ENCODE peak calls at places on chromosomes 5 and 9, in nine cellular contexts. G, N, F, Z, K, E, I, Y and A are unnamed samples.

GRCh38 chr9:91186311-91187101 is 175.2 kb downstream of the AUH start:
- DNase-seq in G (no peak), N (peak; percentile 23), F (no peak), Z (no peak), K (no peak), E (peak; percentile 26), I (peak; percentile 70), Y (no peak), A (no peak)

GRCh38 chr9:135282001-135282731 is 194.7 kb downstream of the OLFM1 start:
- DNase-seq in G (peak; percentile 76), N (peak; percentile 89), F (peak; percentile 27), Z (peak; percentile 59), K (peak; percentile 78), E (no peak), I (no peak), Y (peak; percentile 91), A (peak; percentile 26)

GRCh38 chr5:2030131-2030530 is 147.4 kb upstream of the IRX4 start:
- DNase-seq in G (no peak), N (no peak), F (no peak), Z (no peak), K (no peak), E (no peak), I (no peak), Y (no peak), A (no peak)

GRCh38 chr5:36575367-36575781 is 31.0 kb upstream of the SLC1A3 start:
- DNase-seq in G (no peak), N (no peak), F (no peak), Z (no peak), K (no peak), E (no peak), I (no peak), Y (no peak), A (no peak)

GRCh38 chr9:94675008-94675841 is 35.9 kb upstream of the FBP1 start:
- DNase-seq in G (no peak), N (no peak), F (no peak), Z (no peak), K (no peak), E (no peak), I (no peak), Y (no peak), A (peak; percentile 30)

GRCh38 chr5:135251099-135251498 is 147.9 kb downstream of the MACROH2A1 start:
- DNase-seq in G (peak; percentile 22), N (no peak), F (no peak), Z (peak; percentile 4), K (no peak), E (no peak), I (no peak), Y (no peak), A (no peak)

GRCh38 chr9:94937214-94937903 is 210.9 kb downstream of the AOPEP start:
- DNase-seq in G (no peak), N (no peak), F (peak; percentile 86), Z (no peak), K (no peak), E (peak; percentile 76), I (no peak), Y (no peak), A (no peak)

GRCh38 chr9:105091004-105091640 is 153.3 kb upstream of the SLC44A1 start:
- DNase-seq in G (no peak), N (no peak), F (no peak), Z (no peak), K (no peak), E (no peak), I (no peak), Y (no peak), A (no peak)

GRCh38 chr9:2389404-2389803 is 232.2 kb upstream of the VLDLR start:
- DNase-seq in G (no peak), N (no peak), F (no peak), Z (no peak), K (no peak), E (no peak), I (no peak), Y (no peak), A (no peak)

GRCh38 chr5:58042933-58043606 is 416.8 kb downstream of the PLK2 start:
- DNase-seq in G (no peak), N (no peak), F (peak; percentile 10), Z (no peak), K (peak; percentile 11), E (peak; percentile 25), I (no peak), Y (no peak), A (no peak)
- TF ChIP-seq POLR2A in G (no peak), N (no peak), F (no peak), Z (no peak), K (no peak), E (no peak), I (no peak), Y (no peak), A (no peak)

DNA sequence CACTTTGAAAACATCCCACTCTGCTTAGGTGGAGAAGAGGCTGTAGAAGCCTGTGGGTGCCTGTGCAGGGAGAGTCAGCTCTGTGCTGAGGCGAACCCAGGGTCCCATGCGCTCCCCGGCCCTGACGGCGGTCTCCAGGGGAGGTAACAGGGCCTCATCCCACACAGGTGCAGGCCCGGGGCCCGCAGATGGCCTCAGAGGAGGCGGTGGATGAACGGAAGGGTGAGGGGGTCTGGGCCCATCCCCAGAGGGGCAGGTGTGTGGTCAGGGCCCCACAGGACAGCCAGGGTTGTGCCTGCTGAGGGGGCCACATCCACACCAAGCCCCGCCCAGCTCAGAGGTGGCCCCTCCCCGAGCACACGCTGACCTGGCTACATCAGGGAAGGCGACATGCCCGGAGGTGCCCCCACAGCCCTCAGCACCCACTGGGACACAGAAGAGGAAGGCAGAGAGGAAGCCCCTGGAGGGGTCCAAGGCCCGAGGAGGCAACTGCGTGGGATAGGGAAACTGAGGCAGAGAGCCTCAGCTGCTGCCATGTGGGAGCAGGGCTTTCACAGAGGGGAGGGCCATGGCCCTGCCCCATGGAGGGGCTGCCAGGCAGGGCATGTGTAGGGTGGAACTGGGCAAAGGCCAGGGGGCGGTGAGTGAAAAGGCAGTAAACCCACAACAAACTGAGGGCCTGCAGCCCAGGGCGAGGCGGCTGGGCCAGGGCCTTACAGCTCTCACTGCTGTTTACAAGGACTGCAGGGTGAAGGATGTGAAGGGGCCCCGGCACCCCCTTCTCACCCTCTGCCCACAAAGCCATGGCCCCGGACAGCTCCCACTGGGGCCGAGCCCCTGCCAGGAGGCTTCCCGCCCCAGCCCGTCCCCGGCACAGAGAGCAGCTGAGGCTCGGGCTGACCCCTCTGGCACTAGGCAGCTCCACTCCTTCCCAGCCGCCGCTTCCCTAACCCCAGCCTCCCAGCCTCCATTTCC is 29.5 kb downstream of the EXD3 start:
- DNase-seq in G (no peak), N (no peak), F (no peak), Z (no peak), K (no peak), E (no peak), I (no peak), Y (peak; percentile 70), A (no peak)
- TF ChIP-seq EP300 in G (no peak), N (no peak), F (no peak), Z (no peak), K (no peak), E (no peak), I (no peak), Y (no peak), A (no peak)

GRCh38 chr5:163161512-163161911 is 275.9 kb upstream of the CCNG1 start:
- DNase-seq in G (no peak), N (no peak), F (no peak), Z (no peak), K (no peak), E (no peak), I (no peak), Y (no peak), A (no peak)
- H3K4me1 ChIP-seq in G (no peaks in the 10 kb centered on the region), N (no peaks in the 10 kb centered on the region), F (no peaks in the 10 kb centered on the region), Z (no peaks in the 10 kb centered on the region), K (no peaks in the 10 kb centered on the region), E (no peaks in the 10 kb centered on the region), I (no peaks in the 10 kb centered on the region), Y (no peaks in the 10 kb centered on the region), A (no peaks in the 10 kb centered on the region)

GRCh38 chr5:123943136-123943535 is 431.2 kb downstream of the CSNK1G3 start:
- DNase-seq in G (no peak), N (no peak), F (no peak), Z (no peak), K (no peak), E (no peak), I (no peak), Y (no peak), A (no peak)

GRCh38 chr5:123936548-123936947 is 424.6 kb downstream of the CSNK1G3 start:
- DNase-seq in G (no peak), N (no peak), F (no peak), Z (no peak), K (no peak), E (no peak), I (no peak), Y (no peak), A (no peak)

GRCh38 chr5:123937230-123937629 is 425.3 kb downstream of the CSNK1G3 start:
- DNase-seq in G (peak; percentile 62), N (no peak), F (peak; percentile 71), Z (no peak), K (no peak), E (peak; percentile 26), I (no peak), Y (no peak), A (no peak)
- TF ChIP-seq POLR2A in G (no peak), N (no peak), F (no peak), Z (no peak), K (no peak), E (no peak), I (no peak), Y (no peak), A (no peak)

GRCh38 chr5:40679998-40680681 is 425 bp downstream of the PTGER4 start:
- DNase-seq in G (peak; percentile 68), N (no peak), F (no peak), Z (no peak), K (peak; percentile 36), E (no peak), I (no peak), Y (peak; percentile 62), A (no peak)
- TF ChIP-seq EP300 in G (no peak), N (no peak), F (no peak), Z (no peak), K (no peak), E (no peak), I (no peak), Y (no peak), A (no peak)

GRCh38 chr5:119077444-119077843 is 6.6 kb downstream of the DMXL1 start:
- DNase-seq in G (no peak), N (no peak), F (no peak), Z (no peak), K (no peak), E (no peak), I (no peak), Y (no peak), A (no peak)

GRCh38 chr5:119078870-119079269 is 8.0 kb downstream of the DMXL1 start:
- DNase-seq in G (no peak), N (no peak), F (no peak), Z (no peak), K (no peak), E (no peak), I (no peak), Y (no peak), A (no peak)

GRCh38 chr5:119078071-119078846 is 7.4 kb downstream of the DMXL1 start:
- DNase-seq in G (no peak), N (no peak), F (no peak), Z (no peak), K (no peak), E (no peak), I (no peak), Y (no peak), A (no peak)

GRCh38 chr5:119074419-119074818 is 3.5 kb downstream of the DMXL1 start:
- DNase-seq in G (no peak), N (no peak), F (no peak), Z (no peak), K (no peak), E (no peak), I (no peak), Y (no peak), A (no peak)

GRCh38 chr5:119076080-119076479 is 5.2 kb downstream of the DMXL1 start:
- DNase-seq in G (no peak), N (no peak), F (no peak), Z (no peak), K (no peak), E (no peak), I (no peak), Y (no peak), A (no peak)
- H3K4me1 ChIP-seq in G (peaks cover 41% of the 10 kb centered on the region), N (peaks cover 56% of the 10 kb centered on the region), F (peaks cover 14% of the 10 kb centered on the region), Z (peaks cover 10% of the 10 kb centered on the region), K (peaks cover 66% of the 10 kb centered on the region), E (peaks cover 14% of the 10 kb centered on the region), I (peaks cover 68% of the 10 kb centered on the region), Y (peaks cover 29% of the 10 kb centered on the region), A (no peaks in the 10 kb centered on the region)